ENCODE peak calls at places on chromosomes 11 and 22, in five cellular contexts. G is K562, O is HepG2, B is GM12878, L is SK-N-SH. T is an unnamed sample.
A peak's percentile ranks its signal among the peaks of the same experiment; 100 is the strongest.

GRCh38 chr11:119056397-119056999 is 507 bp downstream of the HYOU1 start:
- DNase-seq in G (no peak), B (no peak), O (no peak), L (peak; percentile 78), T (no peak)

GRCh38 chr11:14444441-14445189 is 55.0 kb downstream of the COPB1 start:
- DNase-seq in B (no peak), L (no peak), O (no peak), G (no peak), T (no peak)

GRCh38 chr22:19295733-19296132 is 4.2 kb upstream of the CLTCL1 start:
- DNase-seq in B (no peak), O (no peak), G (no peak), L (no peak), T (no peak)

GRCh38 chr11:88538088-88538487 is 200.6 kb upstream of the CTSC start:
- DNase-seq in L (no peak), G (no peak), B (no peak), O (no peak), T (no peak)

GRCh38 chr11:117054382-117054781 is 43.8 kb downstream of the SIK3 start:
- DNase-seq in L (no peak), O (no peak), G (no peak), B (no peak), T (no peak)

GRCh38 chr11:33536178-33536577 is 164.4 kb downstream of the C11orf91 start:
- DNase-seq in L (no peak), G (no peak), B (no peak), O (no peak), T (no peak)

GRCh38 chr11:65900125-65900898 is at the start of gene FOSL1:
- DNase-seq in G (peak; percentile 89), L (peak; percentile 81), B (peak; percentile 57), O (peak; percentile 85), T (peak; percentile 97)

GRCh38 chr22:46575915-46576555 is 38.6 kb upstream of the CELSR1 start:
- DNase-seq in O (no peak), L (no peak), B (no peak), G (no peak), T (no peak)

GRCh38 chr22:31139866-31140716 is at the start of gene PLA2G3:
- DNase-seq in L (peak; percentile 23), O (peak; percentile 50), G (peak; percentile 71), B (no peak), T (no peak)

GRCh38 chr11:86247608-86248007 is 3.1 kb downstream of the EED start:
- DNase-seq in B (no peak), O (no peak), L (no peak), G (peak; percentile 18), T (no peak)

GRCh38 chr22:19757140-19757984 is 3.2 kb upstream of the TBX1 start:
- DNase-seq in O (no peak), L (no peak), B (no peak), G (no peak), T (no peak)

GRCh38 chr11:95680169-95680929 is 109.2 kb downstream of the FAM76B start:
- DNase-seq in G (no peak), B (no peak), O (no peak), L (no peak), T (no peak)

DNA sequence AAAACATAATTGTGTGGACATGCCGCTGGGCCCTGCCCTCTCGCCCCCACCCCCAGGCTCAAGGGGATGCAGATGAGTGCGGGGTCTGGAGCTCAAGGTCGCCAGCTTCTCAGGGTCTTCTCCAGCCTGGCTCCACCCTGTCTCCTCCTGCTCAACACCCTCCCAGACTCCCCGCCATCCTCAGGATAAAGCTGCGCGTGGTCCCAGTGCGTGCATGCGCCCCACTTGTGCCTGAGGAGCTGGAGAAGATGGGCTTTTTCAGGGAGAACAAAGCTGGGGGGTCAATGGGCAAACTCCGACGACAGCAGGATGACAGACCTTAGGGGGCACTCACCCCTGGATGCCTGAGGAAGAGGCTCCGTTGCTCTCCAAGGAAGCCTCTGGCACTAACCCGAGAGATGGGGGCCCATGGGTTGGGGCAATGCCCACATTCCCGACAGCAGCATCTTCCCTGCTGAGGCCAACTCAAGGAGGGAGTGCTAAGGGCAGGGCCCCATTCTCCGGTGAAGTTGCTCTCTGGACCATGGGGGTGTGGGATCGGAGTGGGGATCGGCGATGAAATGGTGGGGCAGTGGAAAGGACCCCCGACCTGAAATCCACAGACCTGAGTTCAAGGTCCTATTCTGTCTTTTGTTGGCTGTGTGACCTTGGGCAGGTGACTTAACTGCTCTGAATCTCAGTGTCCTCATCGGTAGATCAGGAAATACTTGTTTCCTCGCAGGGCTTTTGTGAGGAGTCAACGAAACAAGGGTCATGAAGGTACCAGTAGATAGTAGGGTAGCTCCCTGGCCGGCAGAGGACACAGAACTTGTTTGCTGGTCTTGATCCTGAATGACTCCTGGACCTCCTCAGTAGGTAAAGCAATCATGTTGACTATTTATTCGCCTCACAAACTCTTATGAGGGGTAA is 47.7 kb downstream of the WNT11 start:
- DNase-seq in B (no peak), L (no peak), O (no peak), G (no peak), T (no peak)
- TF ChIP-seq ZBTB33 in B (no peak), L (no peak), O (no peak), G (no peak), T (no peak)

GRCh38 chr22:42801537-42802165 is 55.4 kb downstream of the ARFGAP3 start:
- DNase-seq in B (no peak), L (no peak), G (no peak), O (no peak), T (no peak)

GRCh38 chr22:42800731-42801536 is 56.1 kb downstream of the ARFGAP3 start:
- DNase-seq in G (no peak), B (no peak), O (peak; percentile 98), L (no peak), T (no peak)

GRCh38 chr22:42805016-42805997 is 51.8 kb downstream of the ARFGAP3 start:
- DNase-seq in L (peak; percentile 33), G (no peak), B (no peak), O (peak; percentile 93), T (no peak)

GRCh38 chr22:42805998-42806481 is 51.0 kb downstream of the ARFGAP3 start:
- DNase-seq in L (no peak), G (no peak), O (no peak), B (no peak), T (no peak)

GRCh38 chr22:42803454-42803853 is 53.6 kb downstream of the ARFGAP3 start:
- DNase-seq in B (no peak), G (no peak), L (peak; percentile 63), O (no peak), T (no peak)
- TF ChIP-seq ZBTB33 in B (no peak), G (no peak), L (no peak), O (no peak), T (no peak)

GRCh38 chr11:8927233-8927632 is 5.5 kb downstream of the C11orf16 start:
- DNase-seq in L (no peak), B (no peak), G (no peak), O (no peak), T (no peak)

GRCh38 chr11:8928981-8929615 is 3.6 kb downstream of the C11orf16 start:
- DNase-seq in O (peak; percentile 48), L (no peak), B (no peak), G (no peak), T (no peak)

GRCh38 chr11:8922691-8923090 is 10.1 kb downstream of the C11orf16 start:
- DNase-seq in L (no peak), G (no peak), B (no peak), O (no peak), T (no peak)

GRCh38 chr11:8925711-8926110 is 7.0 kb downstream of the C11orf16 start:
- DNase-seq in L (no peak), G (no peak), B (no peak), O (no peak), T (no peak)

DNA sequence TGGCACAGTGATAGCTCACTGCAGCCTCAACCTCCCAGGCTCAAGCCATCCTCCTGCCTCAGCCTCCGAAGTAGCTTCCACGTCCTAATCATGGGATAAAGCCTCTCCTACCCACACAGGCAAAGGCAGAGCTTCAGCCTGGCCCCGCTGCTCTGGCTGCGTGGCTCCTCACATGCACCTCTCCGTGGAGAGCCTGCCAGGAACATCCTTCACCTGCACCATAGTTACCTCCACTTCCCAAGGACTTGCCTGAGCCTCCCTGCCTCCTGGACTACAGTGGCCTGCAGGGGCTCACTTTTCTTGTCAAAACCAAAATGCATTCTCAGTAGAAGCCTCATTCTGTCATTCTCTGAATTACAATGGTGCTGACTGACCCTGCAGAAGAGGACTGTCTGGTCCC is 6.5 kb downstream of the C11orf16 start:
- DNase-seq in O (no peak), B (no peak), G (no peak), L (no peak), T (no peak)
- TF ChIP-seq ZBTB33 in O (no peak), B (no peak), G (no peak), L (no peak), T (no peak)

DNA sequence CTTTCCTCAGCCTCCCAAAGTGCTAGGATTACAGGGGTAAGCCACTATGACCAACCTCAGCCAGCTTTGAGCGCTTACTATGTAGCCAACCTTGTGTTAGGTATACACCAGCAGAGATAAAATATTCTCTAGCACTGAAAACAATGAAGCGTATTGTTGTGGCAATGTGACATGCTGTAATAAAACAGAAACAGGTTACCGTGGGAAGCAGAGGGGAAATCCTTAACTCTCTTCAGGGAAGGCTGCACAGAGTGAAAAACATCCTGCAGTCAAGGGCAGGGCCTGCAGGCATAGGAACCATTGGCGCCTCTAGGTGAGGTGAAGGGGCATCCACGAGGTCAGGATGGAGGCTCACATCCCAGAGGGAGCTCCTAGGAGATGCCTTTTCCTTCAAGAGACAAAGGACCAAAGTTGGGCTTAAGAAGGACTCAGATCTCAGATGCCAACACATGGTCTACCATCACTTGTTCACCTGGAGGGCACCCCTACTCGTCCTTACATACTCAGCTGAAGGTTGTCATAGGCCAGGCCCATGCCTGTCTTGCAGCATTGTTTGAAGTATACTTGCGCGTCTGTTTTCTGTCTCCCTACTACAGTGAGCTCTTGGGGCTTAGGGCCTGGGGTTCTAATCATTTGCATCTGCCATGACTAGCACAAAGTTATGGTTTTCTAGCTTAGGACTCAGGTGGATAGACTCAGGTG is 7.9 kb downstream of the POLD4 start:
- DNase-seq in B (peak; percentile 48), O (no peak), L (no peak), G (no peak), T (no peak)
- TF ChIP-seq ZBTB33 in B (no peak), O (no peak), L (no peak), G (no peak), T (no peak)

DNA sequence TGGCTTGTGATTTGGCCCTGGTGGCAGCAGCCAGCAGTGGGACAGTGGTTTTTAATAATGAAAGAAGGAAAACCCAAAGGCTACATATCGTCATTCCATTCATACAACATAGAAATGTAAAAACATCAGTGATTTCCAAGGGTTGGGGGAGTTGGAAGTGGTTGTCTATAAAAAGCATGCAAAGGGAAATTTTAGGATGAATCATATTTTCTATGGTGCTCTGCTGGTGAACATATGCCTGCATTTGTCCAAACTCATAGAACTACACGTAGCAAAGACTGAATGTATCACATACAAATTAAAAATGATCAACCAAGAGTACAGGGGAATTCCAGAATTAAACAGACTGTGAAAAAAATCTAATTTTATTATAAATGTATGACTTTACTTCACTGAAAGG is 11.1 kb downstream of the OR5B3 start:
- DNase-seq in O (no peak), G (no peak), L (no peak), B (no peak), T (no peak)
- TF ChIP-seq ZBTB33 in O (no peak), G (no peak), L (no peak), B (no peak), T (no peak)

GRCh38 chr11:1845571-1846452 is 7.0 kb downstream of the TNNI2 start:
- DNase-seq in G (no peak), O (no peak), L (no peak), B (no peak), T (no peak)
- TF ChIP-seq ZBTB33 in G (no peak), O (no peak), L (no peak), B (no peak), T (no peak)